ENCODE peak calls at places on chromosomes 7 and 10, in nine cellular contexts. B is adrenal gland; J is cardiac muscle cell; U is prostate gland; X is heart left ventricle; V is mucosa of descending colon; D is stomach; H is NT2/D1; E is CD8-positive, alpha-beta memory T cell. K is an unnamed sample.
A peak's percentile ranks its signal among the peaks of the same experiment; 100 is the strongest.

GRCh38 chr10:15427836-15428414 is 56.8 kb upstream of the FAM171A1 start:
- DNase-seq in D (no peak), E (no peak), B (no peak), X (no peak), U (no peak), V (no peak), H (peak; percentile 33), J (peak; percentile 78), K (no peak)

GRCh38 chr10:49243610-49244283 is 55.2 kb upstream of the C10orf71 start:
- DNase-seq in V (no peak), E (no peak), B (no peak), X (no peak), J (no peak), U (no peak), H (no peak), D (no peak), K (no peak)

GRCh38 chr7:31663072-31663471 is 23.9 kb upstream of the PPP1R17 start:
- DNase-seq in E (no peak), X (no peak), D (no peak), J (no peak), H (no peak), V (no peak), U (no peak), B (no peak), K (no peak)

GRCh38 chr10:91220194-91220953 is at the start of gene PCGF5:
- DNase-seq in V (peak; percentile 92), H (peak; percentile 60), D (peak; percentile 95), U (peak; percentile 90), J (peak; percentile 92), X (peak; percentile 97), E (peak; percentile 93), B (peak; percentile 92), K (peak; percentile 94)

GRCh38 chr10:117543999-117544728 is 1.6 kb downstream of the EMX2 start:
- DNase-seq in D (no peak), H (no peak), U (no peak), B (no peak), J (no peak), E (no peak), V (no peak), X (no peak), K (no peak)

GRCh38 chr7:130131191-130131834 is 61.0 kb downstream of the KLHDC10 start:
- DNase-seq in U (no peak), H (no peak), J (no peak), X (no peak), D (no peak), E (no peak), V (no peak), B (no peak), K (no peak)

GRCh38 chr7:10860516-10860915 is 113.2 kb upstream of the PHF14 start:
- DNase-seq in E (no peak), V (no peak), J (no peak), B (no peak), H (peak; percentile 30), D (no peak), X (no peak), U (no peak), K (no peak)

GRCh38 chr10:96960872-96961271 is 128.8 kb downstream of the LCOR start:
- DNase-seq in D (no peak), J (no peak), E (no peak), V (no peak), U (no peak), B (no peak), H (no peak), X (no peak), K (no peak)

GRCh38 chr7:129703751-129704150 is 92.2 kb downstream of the NRF1 start:
- DNase-seq in X (no peak), E (no peak), D (no peak), V (no peak), U (no peak), B (no peak), H (no peak), J (no peak), K (no peak)

GRCh38 chr7:141511370-141512335 is 39.6 kb upstream of the AGK start:
- DNase-seq in E (no peak), B (no peak), V (peak; percentile 5), X (peak; percentile 67), D (peak; percentile 34), H (no peak), J (no peak), U (peak; percentile 11), K (no peak)

GRCh38 chr10:26737730-26738129 is 40.2 kb downstream of the PDSS1 start:
- DNase-seq in U (no peak), V (no peak), E (no peak), X (no peak), J (peak; percentile 21), H (no peak), D (no peak), B (peak; percentile 55), K (no peak)

GRCh38 chr7:151451156-151451555 is 11.2 kb upstream of the CRYGN start:
- DNase-seq in X (no peak), V (no peak), E (no peak), B (no peak), J (no peak), U (no peak), H (no peak), D (no peak), K (no peak)

GRCh38 chr10:44961931-44962750 is 2.5 kb downstream of the RASSF4 start:
- DNase-seq in J (no peak), E (no peak), X (no peak), H (no peak), D (no peak), B (no peak), V (no peak), U (no peak), K (no peak)

GRCh38 chr10:103575416-103576075 is 82.0 kb downstream of the NEURL1 start:
- DNase-seq in V (no peak), J (no peak), B (no peak), X (no peak), U (no peak), D (no peak), H (no peak), E (no peak), K (no peak)

GRCh38 chr7:151860771-151861170 is 16.1 kb downstream of the PRKAG2 start:
- DNase-seq in U (no peak), J (no peak), E (no peak), D (no peak), V (no peak), X (no peak), B (no peak), H (no peak), K (no peak)

GRCh38 chr7:36207451-36208291 is 54.6 kb downstream of the EEPD1 start:
- DNase-seq in X (peak; percentile 81), V (peak; percentile 58), U (no peak), D (peak; percentile 36), B (peak; percentile 80), H (no peak), J (peak; percentile 54), E (peak; percentile 53), K (peak; percentile 47)

GRCh38 chr10:97025613-97026242 is 160.0 kb downstream of the SLIT1 start:
- DNase-seq in X (no peak), D (peak; percentile 73), J (peak; percentile 76), V (peak; percentile 86), B (peak; percentile 51), H (peak; percentile 56), E (peak; percentile 34), U (peak; percentile 50), K (peak; percentile 62)

GRCh38 chr7:78712111-78712510 is 741.4 kb downstream of the MAGI2 start:
- DNase-seq in E (no peak), B (no peak), U (no peak), D (no peak), X (no peak), H (no peak), J (no peak), V (no peak), K (no peak)

GRCh38 chr10:18279202-18279601 is 139.0 kb downstream of the CACNB2 start:
- DNase-seq in V (no peak), H (no peak), U (no peak), B (no peak), D (no peak), E (no peak), X (no peak), J (peak; percentile 4), K (no peak)

GRCh38 chr7:95407751-95408150 is 11.6 kb upstream of the PON3 start:
- DNase-seq in U (no peak), J (peak; percentile 30), D (no peak), X (no peak), V (no peak), H (no peak), B (no peak), E (no peak), K (no peak)
- H3K36me3 ChIP-seq in U (no peaks in the 10 kb centered on the region), J (peaks cover 33% of the 10 kb centered on the region), D (peaks cover 40% of the 10 kb centered on the region), X (peaks cover 2% of the 10 kb centered on the region), V (no peaks in the 10 kb centered on the region), H (peaks cover 46% of the 10 kb centered on the region), B (peaks cover 33% of the 10 kb centered on the region), E (no peaks in the 10 kb centered on the region), K (no peaks in the 10 kb centered on the region)

GRCh38 chr10:101938316-101939272 is 95.0 kb upstream of the KCNIP2 start:
- DNase-seq in B (peak; percentile 54), J (peak; percentile 93), D (no peak), H (no peak), U (no peak), E (no peak), V (no peak), X (no peak), K (no peak)
- H3K4me1 ChIP-seq in B (peaks cover 29% of the 10 kb centered on the region), J (peaks cover 64% of the 10 kb centered on the region), D (peaks cover 35% of the 10 kb centered on the region), H (no peaks in the 10 kb centered on the region), U (peaks cover 4% of the 10 kb centered on the region), E (no peaks in the 10 kb centered on the region), V (no peaks in the 10 kb centered on the region), X (no peaks in the 10 kb centered on the region), K (no peaks in the 10 kb centered on the region)

GRCh38 chr10:99809931-99810615 is 27.6 kb downstream of the ABCC2 start:
- DNase-seq in V (peak; percentile 10), H (no peak), E (no peak), U (peak; percentile 7), J (peak; percentile 69), X (no peak), B (no peak), D (no peak), K (no peak)

GRCh38 chr10:99815611-99816010 is 33.2 kb downstream of the ABCC2 start:
- DNase-seq in V (no peak), E (no peak), U (no peak), B (no peak), D (no peak), X (no peak), H (no peak), J (peak; percentile 60), K (no peak)

GRCh38 chr10:99814143-99814542 is 31.7 kb downstream of the ABCC2 start:
- DNase-seq in U (no peak), D (no peak), H (no peak), V (no peak), E (no peak), J (no peak), B (no peak), X (no peak), K (no peak)

GRCh38 chr10:99809481-99809880 is 27.0 kb downstream of the ABCC2 start:
- DNase-seq in X (no peak), U (no peak), V (no peak), D (no peak), J (no peak), E (no peak), H (no peak), B (no peak), K (no peak)

GRCh38 chr10:99812177-99812576 is 29.7 kb downstream of the ABCC2 start:
- DNase-seq in X (no peak), E (no peak), H (no peak), V (no peak), B (no peak), J (no peak), D (no peak), U (peak; percentile 34), K (no peak)
- H3K36me3 ChIP-seq in X (no peaks in the 10 kb centered on the region), E (no peaks in the 10 kb centered on the region), H (no peaks in the 10 kb centered on the region), V (no peaks in the 10 kb centered on the region), B (no peaks in the 10 kb centered on the region), J (no peaks in the 10 kb centered on the region), D (no peaks in the 10 kb centered on the region), U (no peaks in the 10 kb centered on the region), K (no peaks in the 10 kb centered on the region)

GRCh38 chr10:77869626-77870420 is 56.7 kb downstream of the DLG5 start:
- DNase-seq in V (no peak), J (peak; percentile 11), U (no peak), E (no peak), X (no peak), B (no peak), H (no peak), D (no peak), K (no peak)
- H3K4me1 ChIP-seq in V (peaks cover 12% of the 10 kb centered on the region), J (peaks cover 10% of the 10 kb centered on the region), U (peaks cover 25% of the 10 kb centered on the region), E (peaks cover 14% of the 10 kb centered on the region), X (no peaks in the 10 kb centered on the region), B (peaks cover 58% of the 10 kb centered on the region), H (peaks cover 38% of the 10 kb centered on the region), D (peaks cover 62% of the 10 kb centered on the region), K (peaks cover 9% of the 10 kb centered on the region)

K was measured in BE2C.